ENCODE peak calls at places on chromosomes 6 and 20, in eight cellular contexts. X is left lung, Z is AG10803, T is neural crest cell, M is fibroblast of mammary gland, F is GM10248, I is epithelial cell of esophagus, C is HCT116. N is an unnamed sample.

GRCh38 chr6:138162947-138163569 is 1.3 kb downstream of the ARFGEF3 start:
- DNase-seq in X (no peak), Z (no peak), T (no peak), M (no peak), F (no peak), I (no peak), C (no peak), N (no peak)

GRCh38 chr6:164097557-164098398 is 683.3 kb downstream of the QKI start:
- DNase-seq in X (no peak), Z (peak; percentile 49), T (no peak), M (peak; percentile 73), F (no peak), I (peak; percentile 19), C (no peak), N (no peak)

GRCh38 chr20:32968833-32969241 is 35.4 kb downstream of the SUN5 start:
- DNase-seq in X (no peak), Z (no peak), T (no peak), M (peak; percentile 7), F (peak; percentile 4), I (no peak), C (no peak), N (no peak)

GRCh38 chr6:119627908-119628669 is 278.5 kb upstream of the MAN1A1 start:
- DNase-seq in X (no peak), Z (peak; percentile 39), T (no peak), M (peak; percentile 75), F (no peak), I (peak; percentile 85), C (no peak), N (no peak)

GRCh38 chr6:18551228-18551627 is 164.1 kb downstream of the RNF144B start:
- DNase-seq in X (no peak), Z (peak; percentile 66), T (no peak), M (peak; percentile 92), F (no peak), I (peak; percentile 77), C (no peak), N (no peak)

GRCh38 chr6:41548098-41548840 is 2.1 kb downstream of the FOXP4 start:
- DNase-seq in X (no peak), Z (no peak), T (no peak), M (no peak), F (peak; percentile 70), I (no peak), C (no peak), N (no peak)

GRCh38 chr6:48109902-48110301 is 1.1 kb downstream of the PTCHD4 start:
- DNase-seq in X (no peak), Z (no peak), T (no peak), M (no peak), F (no peak), I (peak; percentile 66), C (no peak), N (no peak)

GRCh38 chr6:14365393-14365792 is 247.8 kb downstream of the CD83 start:
- DNase-seq in X (no peak), Z (peak; percentile 71), T (no peak), M (peak; percentile 16), F (no peak), I (peak; percentile 7), C (no peak), N (no peak)

GRCh38 chr6:123794799-123795198 is 8.9 kb upstream of the NKAIN2 start:
- DNase-seq in X (no peak), Z (no peak), T (no peak), M (no peak), F (no peak), I (no peak), C (no peak), N (no peak)

GRCh38 chr6:57242505-57242904 is 20.4 kb upstream of the RAB23 start:
- DNase-seq in X (no peak), Z (peak; percentile 90), T (no peak), M (peak; percentile 96), F (no peak), I (peak; percentile 77), C (no peak), N (no peak)

GRCh38 chr20:24027229-24027628 is 38.6 kb upstream of the GGTLC1 start:
- DNase-seq in X (no peak), Z (peak; percentile 4), T (no peak), M (no peak), F (no peak), I (peak; percentile 32), C (no peak), N (peak; percentile 38)

GRCh38 chr6:52368002-52368401 is 6.1 kb downstream of the PAQR8 start:
- DNase-seq in X (no peak), Z (no peak), T (no peak), M (no peak), F (no peak), I (no peak), C (no peak), N (no peak)

GRCh38 chr6:51608383-51608782 is 479.0 kb downstream of the PKHD1 start:
- DNase-seq in X (no peak), Z (no peak), T (no peak), M (no peak), F (no peak), I (no peak), C (no peak), N (no peak)

GRCh38 chr20:1568166-1568490 is 10.6 kb upstream of the SIRPD start:
- DNase-seq in X (no peak), Z (no peak), T (no peak), M (no peak), F (no peak), I (peak; percentile 65), C (no peak), N (no peak)

GRCh38 chr6:146785001-146785585 is 186.3 kb downstream of the ADGB start:
- DNase-seq in X (no peak), Z (peak; percentile 21), T (peak; percentile 13), M (peak; percentile 55), F (no peak), I (peak; percentile 55), C (peak; percentile 56), N (no peak)

GRCh38 chr6:150001295-150001990 is 23.9 kb downstream of the RAET1L start:
- DNase-seq in X (no peak), Z (no peak), T (no peak), M (no peak), F (peak; percentile 60), I (no peak), C (no peak), N (no peak)

GRCh38 chr6:129029778-129030177 is 146.8 kb downstream of the LAMA2 start:
- DNase-seq in X (no peak), Z (no peak), T (no peak), M (peak; percentile 18), F (no peak), I (no peak), C (no peak), N (no peak)

GRCh38 chr6:168216139-168216538 is 103.4 kb downstream of the DACT2 start:
- DNase-seq in X (no peak), Z (no peak), T (no peak), M (no peak), F (no peak), I (no peak), C (no peak), N (no peak)

GRCh38 chr6:107660839-107661238 is 163.3 kb downstream of the SCML4 start:
- DNase-seq in X (no peak), Z (no peak), T (no peak), M (no peak), F (no peak), I (peak; percentile 49), C (peak; percentile 29), N (no peak)

DNA sequence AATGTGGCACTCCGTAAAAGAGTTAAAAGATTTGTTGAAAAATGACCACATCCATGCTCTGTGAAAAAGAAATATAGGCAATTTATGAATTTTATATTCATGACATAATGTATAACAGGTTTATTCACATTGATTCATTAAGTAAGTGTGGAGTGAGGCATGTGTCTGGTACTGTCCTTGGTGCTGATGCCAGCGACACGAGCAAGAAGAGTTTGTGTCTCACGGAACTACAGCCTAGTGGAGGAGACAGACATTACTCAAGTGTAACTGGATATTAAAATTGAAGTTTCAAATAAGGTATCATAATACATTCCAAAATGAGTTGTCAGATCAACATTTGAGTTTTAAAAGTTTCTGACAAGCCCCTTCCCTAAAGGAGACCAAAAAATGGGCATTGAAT is 158.2 kb upstream of the PRND start:
- DNase-seq in X (no peak), Z (peak; percentile 75), T (peak; percentile 28), M (peak; percentile 76), F (no peak), I (peak; percentile 88), C (no peak), N (no peak)
- TF ChIP-seq CTCF in X (no peak), Z (peak; percentile 52), T (peak; percentile 51), M (peak; percentile 42), F (no peak), I (peak; percentile 50), C (no peak), N (no peak)

DNA sequence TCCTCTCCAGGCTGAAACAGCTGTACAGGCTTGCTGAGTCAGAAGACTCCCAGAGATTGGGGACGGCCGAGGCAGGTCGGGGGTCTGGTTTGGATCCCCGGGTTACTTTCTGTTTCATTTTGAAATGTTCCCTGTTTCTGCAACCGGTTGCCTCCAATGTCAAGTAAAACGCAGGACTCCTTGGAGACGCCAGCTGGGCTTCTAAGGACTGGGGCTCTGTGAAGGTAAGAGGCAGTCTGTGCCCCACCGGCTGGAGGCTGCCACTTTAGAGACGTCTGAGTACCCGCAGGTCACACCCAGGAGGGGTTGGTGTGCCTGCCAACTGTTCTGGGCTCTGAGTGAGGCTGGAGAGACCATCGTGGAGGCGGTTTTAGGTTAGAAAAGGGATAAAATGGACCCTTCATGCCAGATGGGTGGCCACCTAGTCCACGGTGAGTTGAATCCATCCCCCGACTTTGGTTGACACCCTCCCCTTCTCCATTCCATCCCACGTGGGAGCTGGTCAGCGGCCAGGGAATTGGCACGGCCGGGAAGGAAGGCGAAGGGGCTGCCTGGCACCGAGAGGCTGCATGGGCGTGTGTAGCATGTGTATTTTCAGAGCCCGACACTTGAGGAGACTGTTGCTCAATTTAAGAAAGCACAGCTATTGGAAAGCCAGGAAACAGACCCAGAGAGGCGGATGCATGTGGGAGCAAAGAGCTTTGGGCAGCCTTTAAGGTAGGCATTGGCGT is 240.9 kb downstream of the PHACTR1 start:
- DNase-seq in X (peak; percentile 90), Z (peak; percentile 65), T (peak; percentile 2), M (peak; percentile 69), F (peak; percentile 21), I (peak; percentile 47), C (no peak), N (peak; percentile 60)
- TF ChIP-seq CTCF in X (no peak), Z (peak; percentile 13), T (no peak), M (no peak), F (no peak), I (no peak), C (no peak), N (no peak)

DNA sequence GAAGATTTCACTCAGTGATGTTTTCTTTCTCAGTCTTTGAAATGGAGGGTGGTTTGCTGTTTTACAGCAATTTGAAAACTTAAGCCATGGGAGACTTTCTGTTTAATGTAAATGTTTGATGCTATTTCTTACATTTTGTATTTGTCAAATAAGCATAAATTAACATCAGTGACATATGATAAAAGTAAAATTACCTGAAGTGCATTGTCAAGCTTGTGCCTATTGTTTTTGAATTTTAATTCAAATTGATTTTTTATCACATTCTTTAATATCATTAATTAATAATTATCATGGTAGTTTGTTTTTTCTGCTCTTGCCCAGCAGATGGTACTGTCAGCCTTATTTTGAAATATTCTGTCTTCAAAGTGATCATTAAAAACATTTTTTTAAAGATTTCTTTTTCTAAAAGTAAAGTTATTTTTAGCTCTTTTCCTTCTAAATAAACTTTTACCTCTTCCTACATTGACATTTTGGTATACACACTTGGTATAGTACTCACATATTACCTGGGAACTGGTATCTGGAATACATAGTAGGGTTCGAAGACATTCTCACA is 29.1 kb downstream of the L3MBTL3 start:
- DNase-seq in X (no peak), Z (no peak), T (no peak), M (no peak), F (no peak), I (no peak), C (no peak), N (no peak)
- TF ChIP-seq CTCF in X (no peak), Z (peak; percentile 27), T (no peak), M (no peak), F (no peak), I (no peak), C (peak; percentile 4), N (no peak)

GRCh38 chr20:3621111-3621510 is 42.1 kb downstream of the GFRA4 start:
- DNase-seq in X (no peak), Z (no peak), T (no peak), M (no peak), F (no peak), I (no peak), C (no peak), N (no peak)
- TF ChIP-seq CTCF in X (no peak), Z (no peak), T (no peak), M (no peak), F (no peak), I (no peak), C (no peak), N (no peak)

N was measured in omental fat pad.